ENCODE peak calls at places on chromosomes 2 and 18, in four cellular contexts. T is HepG2, F is GM12878, X is K562. W is an unnamed sample.

GRCh38 chr18:46736736-46737135 is 20.1 kb downstream of the ST8SIA5 start:
- DNase-seq in X (no peak), T (no peak), F (no peak), W (no peak)

GRCh38 chr18:3879836-3880120 is 429.8 kb downstream of the TGIF1 start:
- DNase-seq in F (no peak), T (no peak), X (no peak), W (no peak)

GRCh38 chr18:45856526-45856925 is 31.1 kb downstream of the SIGLEC15 start:
- DNase-seq in F (no peak), X (no peak), T (no peak), W (no peak)

GRCh38 chr2:85433511-85434089 is 15.1 kb downstream of the SH2D6 start:
- DNase-seq in X (no peak), F (no peak), T (no peak), W (no peak)

GRCh38 chr2:98771771-98772521 is 41.0 kb upstream of the MGAT4A start:
- DNase-seq in T (no peak), F (no peak), X (no peak), W (no peak)

GRCh38 chr18:6781846-6782245 is 52.3 kb downstream of the ARHGAP28 start:
- DNase-seq in X (no peak), T (no peak), F (no peak), W (no peak)

GRCh38 chr2:216107760-216108159 is 1.4 kb upstream of the XRCC5 start:
- DNase-seq in X (peak), T (peak), F (no peak), W (peak)

GRCh38 chr2:14773696-14774095 is 141.2 kb downstream of the LRATD1 start:
- DNase-seq in X (no peak), T (no peak), F (no peak), W (no peak)

GRCh38 chr2:207223051-207223450 is 57.3 kb upstream of the KLF7 start:
- DNase-seq in F (peak), T (no peak), X (no peak), W (no peak)

GRCh38 chr2:9484533-9484932 is 10.2 kb downstream of the IAH1 start:
- DNase-seq in T (no peak), X (no peak), F (no peak), W (no peak)

GRCh38 chr2:226515344-226516055 is 284.1 kb downstream of the IRS1 start:
- DNase-seq in T (peak), F (no peak), X (no peak), W (no peak)

GRCh38 chr2:207960090-207960489 is 65.2 kb downstream of the PLEKHM3 start:
- DNase-seq in F (no peak), X (peak), T (no peak), W (no peak)

GRCh38 chr2:239222346-239223028 is 178.3 kb downstream of the HDAC4 start:
- DNase-seq in T (no peak), F (no peak), X (no peak), W (no peak)

GRCh38 chr2:138059967-138060635 is 95.8 kb downstream of the HNMT start:
- DNase-seq in T (peak), X (peak), F (no peak), W (no peak)
- TF ChIP-seq TCF7 in T (no peak), X (no peak), F (no peak), W (no peak)

GRCh38 chr2:150264442-150264841 is 223.0 kb downstream of the RND3 start:
- DNase-seq in F (no peak), T (no peak), X (no peak), W (no peak)

GRCh38 chr2:150272404-150272803 is 215.1 kb downstream of the RND3 start:
- DNase-seq in T (no peak), F (no peak), X (no peak), W (no peak)

GRCh38 chr2:150266931-150267330 is 220.5 kb downstream of the RND3 start:
- DNase-seq in F (no peak), T (no peak), X (no peak), W (no peak)

GRCh38 chr2:150271952-150272351 is 215.5 kb downstream of the RND3 start:
- DNase-seq in X (no peak), T (no peak), F (no peak), W (no peak)

DNA sequence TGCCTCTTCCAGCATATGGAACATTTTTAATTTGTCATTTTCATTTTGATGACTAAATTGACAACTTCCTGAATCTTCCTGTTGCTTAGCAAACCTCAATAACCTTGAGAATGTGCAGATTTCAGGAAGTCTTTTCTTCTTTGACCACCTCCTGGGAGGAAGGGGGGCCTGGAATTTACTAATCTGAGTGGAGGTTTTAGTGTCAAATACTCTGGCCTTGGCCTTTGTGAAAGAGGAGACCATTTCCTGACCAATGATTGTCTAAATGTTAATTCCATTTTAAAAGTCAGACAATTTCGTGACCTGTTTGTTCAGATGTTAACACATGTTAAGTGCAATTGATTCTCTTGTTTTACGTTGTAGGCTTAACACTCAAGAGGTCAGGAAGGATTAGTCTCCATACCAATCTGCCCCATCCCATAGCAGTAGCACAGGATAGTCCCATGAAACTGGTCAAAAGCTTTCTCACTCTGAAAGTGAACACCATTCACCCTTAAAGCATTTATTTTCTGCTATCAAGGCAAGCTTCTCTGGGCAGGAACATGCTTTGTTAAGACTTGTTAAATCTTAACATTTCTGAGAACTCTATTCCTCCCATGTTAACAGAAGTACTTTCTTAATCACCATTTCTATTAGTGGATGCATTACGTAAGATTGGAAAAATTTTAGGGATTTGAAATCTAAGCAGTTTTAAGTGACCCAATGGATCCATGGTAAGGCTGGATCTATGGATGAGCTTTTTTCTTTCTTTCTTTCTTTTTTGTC is 219.6 kb downstream of the RND3 start:
- DNase-seq in X (no peak), T (no peak), F (no peak), W (no peak)
- TF ChIP-seq MAX in X (no peak), T (no peak), F (no peak), W (no peak)

GRCh38 chr2:46849741-46850474 is 65.7 kb downstream of the MCFD2 start:
- DNase-seq in F (no peak), X (peak), T (no peak), W (no peak)

GRCh38 chr2:46849080-46849715 is 66.4 kb downstream of the MCFD2 start:
- DNase-seq in X (peak), T (peak), F (no peak), W (no peak)

GRCh38 chr2:46852598-46852997 is 63.0 kb downstream of the MCFD2 start:
- DNase-seq in F (no peak), X (no peak), T (no peak), W (no peak)

GRCh38 chr2:46852124-46852523 is 63.5 kb downstream of the MCFD2 start:
- DNase-seq in T (no peak), X (no peak), F (no peak), W (no peak)

DNA sequence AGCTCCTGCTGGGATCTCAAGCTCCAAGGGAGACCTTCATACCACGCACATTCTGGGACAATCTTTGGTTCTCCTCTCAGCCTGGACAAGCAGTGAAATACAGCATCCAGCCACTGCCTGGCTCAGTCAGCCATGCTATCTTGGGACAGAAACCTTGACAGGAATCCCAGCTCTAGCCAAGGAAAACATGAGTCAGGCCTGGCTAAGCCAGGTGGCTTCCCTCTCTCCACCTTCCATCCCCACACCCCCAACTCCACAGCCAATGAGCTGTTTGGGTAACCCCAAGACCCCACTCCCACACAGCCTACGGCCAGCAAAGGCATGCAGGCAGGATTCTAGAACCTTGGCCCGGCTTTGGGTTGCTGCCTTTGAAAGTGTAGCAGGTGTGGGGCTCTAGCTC is 64.9 kb downstream of the MCFD2 start:
- DNase-seq in T (no peak), F (no peak), X (peak), W (no peak)
- TF ChIP-seq NR2C2 in T (no peak), F (no peak), X (no peak), W (no peak)

GRCh38 chr2:150978053-150978452 is 283.6 kb downstream of the RBM43 start:
- DNase-seq in F (no peak), X (no peak), T (no peak), W (no peak)
- TF ChIP-seq TCF7 in F (no peak), X (no peak), T (no peak), W (no peak)

GRCh38 chr2:155815851-155816250 is 516.7 kb downstream of the NR4A2 start:
- DNase-seq in T (peak), X (peak), F (peak), W (peak)
- TF ChIP-seq MAX in T (no peak), X (no peak), F (no peak), W (no peak)

DNA sequence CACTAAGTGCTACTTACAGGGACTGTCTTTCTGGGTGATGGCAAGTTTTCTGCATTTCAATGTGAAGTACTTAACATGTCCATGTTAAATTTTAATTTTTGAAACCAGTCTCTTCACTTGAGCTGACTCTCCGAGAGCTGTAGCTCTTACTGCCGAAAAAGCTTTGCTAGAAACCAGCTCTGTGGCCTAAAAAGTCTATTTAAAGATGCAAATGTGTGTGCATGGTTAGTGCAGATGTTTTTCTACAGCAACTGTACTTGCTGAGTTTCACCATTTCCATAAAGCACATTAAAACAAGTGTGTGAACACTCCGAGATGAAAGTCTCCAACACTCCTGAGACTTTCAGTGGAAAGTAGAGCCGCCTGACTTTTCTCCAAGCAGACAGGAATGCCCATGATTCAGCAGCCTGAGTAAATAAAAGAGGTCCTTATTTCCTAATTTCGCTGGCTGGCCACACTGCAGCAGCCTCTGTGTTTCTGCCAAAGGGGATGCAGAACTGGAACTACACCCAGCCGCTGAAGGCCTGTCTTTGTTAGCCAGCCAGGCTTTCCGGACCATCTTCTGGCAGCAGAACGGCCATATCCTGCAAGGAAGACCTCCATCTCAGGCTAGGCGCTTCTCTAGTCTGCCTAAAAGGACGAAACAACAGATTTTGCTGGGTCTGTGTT is 121.2 kb downstream of the ZNF521 start:
- DNase-seq in T (no peak), X (no peak), F (no peak), W (no peak)
- TF ChIP-seq NR2C2 in T (no peak), X (no peak), F (no peak), W (no peak)

DNA sequence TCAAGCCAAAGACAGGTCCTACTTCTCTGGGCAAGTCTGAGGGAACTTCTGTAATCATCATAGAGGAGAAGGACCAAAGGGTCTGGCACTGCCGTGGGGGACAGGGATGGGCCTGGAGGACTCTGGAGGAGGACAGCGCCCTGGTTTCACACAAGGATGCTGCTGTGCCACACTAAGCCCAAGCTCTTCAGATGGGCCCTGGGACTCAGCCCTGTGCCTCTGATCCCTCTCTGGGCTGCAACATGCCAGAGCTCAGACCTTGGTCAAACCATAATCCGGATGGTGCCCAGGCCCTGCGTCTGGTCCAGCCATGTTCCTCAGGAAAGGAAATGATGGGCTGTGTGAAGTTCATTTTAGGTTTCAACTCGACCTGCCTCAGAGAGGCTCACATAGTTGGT is 222.0 kb upstream of the COPS8 start:
- DNase-seq in X (no peak), F (no peak), T (no peak), W (no peak)
- TF ChIP-seq TCF7 in X (no peak), F (no peak), T (no peak), W (no peak)

GRCh38 chr2:241007880-241008710 is 9.7 kb downstream of the SNED1 start:
- DNase-seq in F (no peak), T (no peak), X (no peak), W (no peak)
- TF ChIP-seq MAX in F (no peak), T (no peak), X (no peak), W (no peak)